ENCODE peak calls at places on chromosome 13, in five cellular contexts. M is GM23338, O is H1, L is K562, Q is HepG2. V is an unnamed sample.

GRCh38 chr13:67139551-67139950 is 90.6 kb downstream of the PCDH9 start:
- DNase-seq in M (no peak), O (no peak), L (no peak), Q (no peak), V (no peak)

GRCh38 chr13:23867027-23867491 is 22.1 kb downstream of the MIPEP start:
- DNase-seq in M (no peak), O (no peak), L (no peak), Q (no peak), V (no peak)

GRCh38 chr13:43261018-43261417 is 237.6 kb downstream of the DNAJC15 start:
- DNase-seq in M (no peak), O (no peak), L (no peak), Q (no peak), V (no peak)

GRCh38 chr13:60090579-60090978 is 73.1 kb downstream of the DIAPH3 start:
- DNase-seq in M (no peak), O (no peak), L (no peak), Q (no peak), V (no peak)

GRCh38 chr13:72463561-72463960 is 263.9 kb downstream of the MZT1 start:
- DNase-seq in M (no peak), O (no peak), L (no peak), Q (no peak), V (no peak)

GRCh38 chr13:75869981-75870380 is 233.9 kb downstream of the LMO7 start:
- DNase-seq in M (no peak), O (no peak), L (no peak), Q (no peak), V (no peak)

GRCh38 chr13:97395437-97396136 is 38.4 kb upstream of the RAP2A start:
- DNase-seq in M (no peak), O (no peak), L (no peak), Q (no peak), V (no peak)

GRCh38 chr13:30421093-30422055 is 919 bp upstream of the UBE2L5 start:
- DNase-seq in M (peak), O (no peak), L (peak), Q (no peak), V (no peak)

GRCh38 chr13:52348983-52349780 is 56.8 kb downstream of the THSD1 start:
- DNase-seq in M (no peak), O (no peak), L (no peak), Q (no peak), V (no peak)

GRCh38 chr13:80904386-80904785 is 563.5 kb upstream of the SPRY2 start:
- DNase-seq in M (no peak), O (no peak), L (no peak), Q (no peak), V (no peak)

GRCh38 chr13:27481766-27482165 is 31.4 kb upstream of the MTIF3 start:
- DNase-seq in M (peak), O (peak), L (peak), Q (peak), V (no peak)

GRCh38 chr13:49113526-49114286 is 106.4 kb upstream of the MLNR start:
- DNase-seq in M (no peak), O (no peak), L (no peak), Q (peak), V (no peak)

GRCh38 chr13:106710267-106710666 is 142.3 kb upstream of the ARGLU1 start:
- DNase-seq in M (no peak), O (no peak), L (no peak), Q (no peak), V (no peak)

GRCh38 chr13:59423708-59424355 is 739.9 kb downstream of the DIAPH3 start:
- DNase-seq in M (no peak), O (no peak), L (no peak), Q (no peak), V (no peak)

GRCh38 chr13:106376411-106377112 is 158.9 kb downstream of the EFNB2 start:
- DNase-seq in M (peak), O (no peak), L (no peak), Q (no peak), V (no peak)

GRCh38 chr13:95403349-95404140 is 102.3 kb upstream of the ABCC4 start:
- DNase-seq in M (peak), O (peak), L (no peak), Q (no peak), V (no peak)

GRCh38 chr13:40333238-40333637 is 333.2 kb downstream of the FOXO1 start:
- DNase-seq in M (no peak), O (no peak), L (no peak), Q (no peak), V (no peak)

GRCh38 chr13:106232680-106233079 is 302.8 kb downstream of the EFNB2 start:
- DNase-seq in M (peak), O (no peak), L (no peak), Q (no peak), V (no peak)

GRCh38 chr13:109871018-109871370 is 84.6 kb upstream of the IRS2 start:
- DNase-seq in M (no peak), O (no peak), L (no peak), Q (no peak), V (no peak)
- TF ChIP-seq CREB1 in M (no peak), O (no peak), L (no peak), Q (no peak), V (no peak)

GRCh38 chr13:102395174-102395573 is 6.7 kb downstream of the FGF14 start:
- DNase-seq in M (peak), O (no peak), L (no peak), Q (no peak), V (no peak)

GRCh38 chr13:102392810-102393209 is 9.0 kb downstream of the FGF14 start:
- DNase-seq in M (no peak), O (no peak), L (no peak), Q (no peak), V (no peak)

GRCh38 chr13:102395939-102396338 is 5.9 kb downstream of the FGF14 start:
- DNase-seq in M (no peak), O (no peak), L (no peak), Q (no peak), V (no peak)

GRCh38 chr13:102399791-102400618 is 1.8 kb downstream of the FGF14 start:
- DNase-seq in M (peak), O (no peak), L (no peak), Q (no peak), V (no peak)

DNA sequence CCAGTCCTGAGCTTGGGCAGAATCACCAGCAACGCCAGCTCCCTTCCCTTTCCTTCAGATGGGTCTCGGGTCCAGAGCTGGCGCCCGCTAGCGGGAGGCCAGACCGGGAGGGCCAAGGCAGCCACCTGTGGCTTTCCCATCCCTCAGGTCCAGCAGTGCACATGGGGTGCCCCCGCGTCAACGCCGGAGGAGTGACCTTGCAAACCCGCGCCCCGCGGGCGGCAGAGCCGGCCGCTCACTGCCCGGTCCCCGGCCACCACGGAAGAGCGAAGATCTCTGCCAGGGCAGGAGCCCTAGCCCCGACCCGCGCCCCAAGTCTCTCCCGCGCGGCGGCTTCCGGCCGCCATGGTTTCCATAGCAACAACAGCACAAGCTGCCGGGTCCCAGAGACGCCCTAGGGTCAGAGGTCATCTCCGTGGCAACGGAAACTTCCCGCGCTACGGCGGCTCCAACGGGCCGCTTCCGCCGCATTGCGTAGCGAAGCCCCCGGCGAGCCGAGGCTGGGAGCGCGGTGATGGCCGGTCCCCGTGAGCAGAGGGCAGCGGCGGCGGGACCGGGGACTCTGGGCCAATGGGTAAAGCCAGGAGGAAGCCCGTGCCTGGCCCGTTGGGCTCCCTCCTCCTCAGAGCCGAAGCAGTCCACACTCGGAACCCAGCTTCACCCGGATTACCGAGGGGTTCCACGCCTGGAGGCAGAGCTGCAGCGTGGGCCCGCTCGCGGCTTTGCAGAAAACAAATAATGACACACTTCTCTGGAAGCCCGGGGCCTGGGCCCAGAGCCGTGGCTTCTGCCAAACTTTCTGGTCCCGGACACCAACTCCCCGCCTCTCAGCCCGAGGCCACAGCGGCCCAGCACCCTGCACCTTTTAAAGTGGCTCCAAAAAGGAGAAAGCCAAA is 7.4 kb downstream of the FGF14 start:
- DNase-seq in M (peak), O (peak), L (peak), Q (no peak), V (peak)
- TF ChIP-seq POLR2AphosphoS5 in M (peak), O (peak), L (no peak), Q (no peak), V (peak)

GRCh38 chr13:20717581-20718542 is 14.4 kb downstream of the IL17D start:
- DNase-seq in M (no peak), O (no peak), L (no peak), Q (no peak), V (no peak)
- TF ChIP-seq CREB1 in M (no peak), O (no peak), L (no peak), Q (no peak), V (no peak)

GRCh38 chr13:110422913-110423688 is 116.0 kb downstream of the COL4A2 start:
- DNase-seq in M (no peak), O (no peak), L (no peak), Q (no peak), V (no peak)
- TF ChIP-seq POLR2AphosphoS5 in M (no peak), O (no peak), L (no peak), Q (no peak), V (no peak)

V was measured in GM12878.